ENCODE peak calls at places on chromosome 6, in ten cellular contexts. T is spleen; L is glutamatergic neuron; H is coronary artery; O is psoas muscle; M is RWPE1; V is AG09319; Q is CD8-positive, alpha-beta T cell; Z is nephron progenitor cell; A is colonic mucosa. K is an unnamed sample.

GRCh38 chr6:26217714-26218075 is 130.5 kb downstream of the HFE start:
- DNase-seq in V (no peak), M (no peak), Z (no peak), T (peak), H (no peak), Q (no peak), L (no peak), O (no peak), A (peak), K (no peak)

GRCh38 chr6:31473780-31474725 is 23.9 kb upstream of the MICB start:
- DNase-seq in V (no peak), Q (no peak), T (no peak), H (no peak), M (peak), Z (no peak), L (no peak), A (no peak), O (no peak), K (no peak)

GRCh38 chr6:158910484-158911075 is 89.4 kb downstream of the RSPH3 start:
- DNase-seq in M (peak), Z (no peak), V (no peak), T (no peak), Q (no peak), O (no peak), A (no peak), H (no peak), L (no peak), K (no peak)

GRCh38 chr6:163531122-163531521 is 116.6 kb downstream of the QKI start:
- DNase-seq in L (peak), V (no peak), O (no peak), H (no peak), M (no peak), Z (no peak), Q (no peak), A (no peak), T (no peak), K (no peak)

GRCh38 chr6:150905769-150906168 is 40.3 kb downstream of the MTHFD1L start:
- DNase-seq in O (no peak), T (no peak), M (no peak), L (no peak), A (no peak), Q (no peak), Z (no peak), H (peak), V (no peak), K (no peak)

GRCh38 chr6:142542704-142543233 is 241.0 kb downstream of the ADGRG6 start:
- DNase-seq in O (peak), V (peak), M (peak), T (no peak), Z (no peak), L (no peak), Q (no peak), A (peak), H (no peak), K (no peak)

GRCh38 chr6:53706525-53706924 is 41.0 kb upstream of the KLHL31 start:
- DNase-seq in O (no peak), T (no peak), M (no peak), V (no peak), H (no peak), L (no peak), Z (no peak), Q (no peak), A (no peak), K (no peak)

GRCh38 chr6:73521351-73522254 is 771 bp upstream of the EEF1A1 start:
- DNase-seq in A (no peak), M (peak), T (peak), H (no peak), V (no peak), L (peak), Q (peak), O (no peak), Z (peak), K (peak)

GRCh38 chr6:5384276-5384675 is 123.0 kb downstream of the FARS2 start:
- DNase-seq in Q (no peak), O (no peak), M (no peak), A (no peak), Z (no peak), T (no peak), V (no peak), L (no peak), H (no peak), K (no peak)

GRCh38 chr6:32947552-32948465 is 5.1 kb downstream of the HLA-DMA start:
- DNase-seq in A (peak), Q (no peak), V (no peak), Z (peak), O (no peak), H (no peak), T (no peak), M (peak), L (peak), K (no peak)

GRCh38 chr6:104614394-104614793 is 245.3 kb downstream of the HACE1 start:
- DNase-seq in O (no peak), Z (no peak), V (no peak), T (no peak), M (no peak), L (no peak), Q (no peak), H (no peak), A (no peak), K (no peak)

GRCh38 chr6:41039060-41039998 is at the start of gene UNC5CL:
- DNase-seq in M (peak), O (no peak), L (peak), Z (peak), V (no peak), Q (peak), T (no peak), H (no peak), A (peak), K (no peak)

GRCh38 chr6:145042559-145042958 is 692.8 kb downstream of the EPM2A start:
- DNase-seq in Z (no peak), T (no peak), H (no peak), O (no peak), Q (no peak), V (no peak), A (no peak), M (no peak), L (no peak), K (no peak)
- TF ChIP-seq CTCF in Z (no peak), T (no peak), H (no peak), O (no peak), Q (no peak), V (no peak), A (no peak), M (no peak), L (no peak), K (peak)

GRCh38 chr6:131923356-131923755 is 27.8 kb downstream of the CCN2 start:
- DNase-seq in Q (no peak), Z (peak), O (peak), L (peak), T (no peak), M (no peak), A (peak), H (no peak), V (no peak), K (no peak)

GRCh38 chr6:131931063-131931745 is 20.0 kb downstream of the CCN2 start:
- DNase-seq in H (no peak), A (no peak), L (no peak), M (no peak), Z (no peak), O (no peak), T (no peak), V (no peak), Q (no peak), K (no peak)

GRCh38 chr6:131924881-131925474 is 26.2 kb downstream of the CCN2 start:
- DNase-seq in T (no peak), O (no peak), H (no peak), Q (no peak), Z (no peak), A (no peak), V (no peak), M (peak), L (no peak), K (no peak)

DNA sequence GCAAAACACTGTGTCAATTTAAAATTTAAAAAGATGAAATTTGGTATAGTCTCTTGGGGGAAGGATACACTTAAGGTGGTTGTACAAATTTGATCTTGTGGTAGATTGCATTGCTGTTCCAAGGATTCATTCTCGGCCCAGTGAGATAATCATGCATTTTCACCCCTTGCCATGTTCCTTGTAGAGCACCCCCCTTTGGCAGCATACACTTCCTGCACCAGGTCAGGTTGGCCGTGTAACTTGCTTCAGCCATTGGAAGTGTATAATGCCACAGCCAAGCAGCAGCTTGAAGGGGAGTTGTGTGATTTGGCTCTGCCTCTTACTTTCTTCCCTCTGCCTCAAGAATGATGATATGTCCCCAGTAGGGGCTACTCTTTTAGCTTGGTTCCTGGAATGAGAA is 21.9 kb downstream of the CCN2 start:
- DNase-seq in L (no peak), M (no peak), Z (no peak), T (no peak), H (no peak), A (no peak), V (no peak), Q (no peak), O (no peak), K (no peak)
- TF ChIP-seq CTCF in L (no peak), M (no peak), Z (no peak), T (no peak), H (no peak), A (no peak), V (no peak), Q (no peak), O (no peak), K (peak)

GRCh38 chr6:109686566-109686965 is 4.4 kb downstream of the AK9 start:
- DNase-seq in T (no peak), M (no peak), O (no peak), L (no peak), Q (no peak), Z (no peak), A (no peak), H (no peak), V (no peak), K (no peak)

GRCh38 chr6:109693128-109693527 is 2.0 kb downstream of the FIG4 start:
- DNase-seq in M (no peak), H (no peak), A (no peak), Q (no peak), T (no peak), O (no peak), L (no peak), Z (no peak), V (no peak), K (no peak)

GRCh38 chr6:109690373-109690739 is 646 bp downstream of the AK9 start:
- DNase-seq in Z (peak), T (peak), L (peak), H (no peak), A (peak), O (peak), V (no peak), Q (peak), M (no peak), K (peak)

GRCh38 chr6:109687271-109687721 is 3.7 kb downstream of the AK9 start:
- DNase-seq in Z (no peak), H (no peak), T (no peak), O (peak), Q (no peak), A (no peak), V (peak), L (no peak), M (peak), K (no peak)

DNA sequence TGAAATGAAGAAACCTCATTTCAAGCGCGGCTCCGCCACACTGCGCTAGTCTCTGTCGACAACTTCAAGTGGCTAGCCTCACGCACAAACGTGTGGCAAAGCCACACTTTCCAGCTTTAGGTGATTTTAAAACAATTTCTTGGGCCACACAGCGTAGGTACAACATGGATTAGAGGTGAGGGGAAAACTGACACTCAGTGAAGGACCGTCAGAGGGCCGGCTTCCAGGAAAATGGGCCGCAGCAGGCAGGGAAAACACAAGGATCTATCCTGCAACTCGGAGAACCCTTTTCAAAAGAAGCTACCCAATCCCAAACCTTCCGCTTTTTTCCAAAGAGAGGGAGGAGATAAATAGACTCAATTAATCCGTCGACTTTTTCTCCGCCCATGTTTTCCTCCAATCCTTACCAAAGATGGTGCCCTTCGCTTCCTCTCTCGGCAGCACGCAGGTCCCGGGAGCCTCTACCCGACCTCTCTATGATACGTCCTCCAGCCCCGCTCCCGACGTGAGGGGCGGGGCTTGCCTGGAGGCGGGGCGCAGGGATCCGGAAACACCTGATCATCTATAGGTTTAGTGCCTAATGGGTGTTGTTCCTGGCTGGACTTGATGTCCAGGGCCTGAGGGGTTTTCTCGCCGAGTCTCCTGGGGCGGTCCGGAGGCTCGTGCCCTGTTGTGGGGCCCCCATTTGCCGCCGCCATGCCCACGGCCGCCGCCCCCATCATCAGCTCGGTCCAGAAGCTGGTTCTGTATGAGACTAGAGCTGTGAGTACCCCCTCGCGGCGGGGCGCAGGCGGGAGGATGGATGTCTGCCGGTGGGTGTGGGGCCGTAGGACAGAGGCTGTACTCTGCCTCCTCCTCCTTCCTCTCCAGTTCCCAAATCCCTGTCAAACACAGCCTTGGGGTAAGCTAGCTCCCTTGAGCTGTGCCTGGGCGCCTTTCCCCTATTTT is at the start of the genes AK9 and FIG4:
- DNase-seq in O (peak), V (peak), M (peak), T (peak), H (peak), A (peak), Q (peak), Z (peak), L (peak), K (peak)
- TF ChIP-seq CTCF in O (no peak), V (peak), M (peak), T (peak), H (no peak), A (no peak), Q (no peak), Z (no peak), L (no peak), K (peak)

DNA sequence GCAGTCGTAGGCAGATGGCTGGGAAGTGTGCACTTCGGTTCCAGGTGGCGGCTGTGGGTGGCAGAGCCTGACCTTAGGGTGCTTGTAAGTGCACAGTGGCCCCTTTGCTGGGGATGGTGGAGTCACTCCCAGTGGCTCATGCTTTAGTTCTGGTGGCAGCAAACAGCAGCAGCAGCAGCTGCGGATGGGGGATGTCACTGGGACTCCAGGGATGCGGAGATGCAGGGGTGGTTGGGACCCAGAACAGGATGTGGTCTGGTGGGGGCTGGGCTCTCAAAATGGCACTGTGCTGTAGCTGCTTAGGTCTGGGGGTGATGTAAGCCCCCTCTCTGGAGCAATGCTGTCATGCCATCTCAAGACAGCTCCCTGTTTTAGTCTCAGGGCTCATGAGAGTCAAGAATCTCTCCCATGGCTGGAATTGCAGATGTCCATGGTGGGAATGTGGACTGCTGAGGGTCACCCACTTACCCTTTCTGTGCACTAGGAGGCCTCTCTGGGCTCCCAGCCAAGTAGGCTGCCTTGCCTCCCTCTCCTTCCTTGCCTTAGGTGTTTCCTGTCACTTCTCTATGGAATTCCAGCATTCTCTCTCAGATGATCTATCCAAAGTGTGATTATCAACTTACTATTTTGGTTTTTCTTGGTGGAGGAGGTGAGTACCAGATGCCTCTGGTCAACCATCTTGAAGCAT is 146.7 kb upstream of the SLC22A23 start:
- DNase-seq in H (peak), Z (no peak), O (no peak), M (no peak), L (no peak), V (no peak), A (no peak), T (no peak), Q (no peak), K (no peak)
- TF ChIP-seq CTCF in H (no peak), Z (no peak), O (no peak), M (no peak), L (no peak), V (no peak), A (no peak), T (no peak), Q (no peak), K (no peak)

DNA sequence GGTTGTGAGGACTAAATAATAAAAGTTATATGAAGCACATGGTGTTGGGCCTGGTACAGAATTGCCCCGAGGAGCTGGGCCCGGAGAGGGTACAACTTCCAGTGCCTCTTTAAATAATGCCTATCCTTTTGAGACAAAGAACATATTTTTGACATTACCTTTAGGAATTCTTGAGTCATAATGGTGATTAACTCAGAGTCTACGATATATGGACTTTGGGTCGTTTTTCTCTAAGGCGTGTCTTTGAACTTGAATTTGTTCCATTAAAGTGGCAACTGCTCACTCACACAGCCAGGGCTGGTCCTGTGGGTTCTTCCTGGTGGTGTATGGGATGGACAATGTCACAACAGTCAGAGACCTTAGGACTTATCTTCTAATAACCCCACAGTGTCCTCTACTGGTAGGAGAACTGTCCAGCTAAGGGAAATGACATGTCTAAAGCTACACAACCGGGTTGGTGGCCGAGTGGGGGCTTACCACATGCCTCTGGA is 106.5 kb downstream of the CDC5L start:
- DNase-seq in T (no peak), O (no peak), A (no peak), Q (no peak), V (peak), H (peak), L (no peak), M (peak), Z (no peak), K (no peak)
- TF ChIP-seq CTCF in T (no peak), O (peak), A (no peak), Q (no peak), V (peak), H (no peak), L (no peak), M (no peak), Z (no peak), K (no peak)

DNA sequence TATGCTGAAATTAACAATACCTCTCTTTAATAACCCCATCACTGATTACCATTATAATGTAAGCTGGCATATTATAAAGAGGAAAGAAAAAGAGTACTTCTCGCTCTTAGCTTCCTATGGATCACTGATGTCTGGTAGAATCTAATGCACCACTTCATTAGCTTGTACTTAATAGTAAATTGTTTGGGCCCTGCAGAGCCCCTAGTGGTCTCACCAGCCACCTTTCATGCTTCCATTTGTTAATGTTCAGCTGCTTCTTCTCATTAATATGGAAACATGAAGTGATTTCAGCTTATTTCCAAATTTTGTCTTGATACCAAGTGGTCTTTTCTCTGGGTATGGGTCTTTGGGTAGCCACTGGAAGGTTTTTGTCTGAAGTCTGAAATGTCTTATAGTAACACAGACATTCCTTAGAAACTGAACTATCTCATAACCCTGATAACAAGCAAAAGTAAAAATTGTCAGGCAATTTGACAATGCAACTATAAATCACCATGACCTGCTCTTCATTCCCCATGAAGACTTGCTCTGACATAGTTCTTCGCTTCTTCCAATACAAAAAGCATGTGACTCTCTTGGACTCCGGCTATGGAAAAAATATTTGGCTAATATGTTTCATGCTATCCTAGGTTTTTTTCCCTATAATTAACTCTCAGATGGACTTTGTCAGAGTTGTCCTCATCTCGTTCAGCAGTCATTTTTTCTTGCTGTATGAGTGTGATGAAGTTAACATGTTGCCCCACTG is 395.8 kb upstream of the MARCKS start:
- DNase-seq in A (no peak), Z (no peak), V (no peak), T (no peak), Q (no peak), H (no peak), O (no peak), M (no peak), L (no peak), K (no peak)
- TF ChIP-seq CTCF in A (no peak), Z (peak), V (no peak), T (no peak), Q (no peak), H (no peak), O (no peak), M (no peak), L (no peak), K (peak)

GRCh38 chr6:116680880-116681672 is at the start of gene KPNA5:
- DNase-seq in H (peak), V (peak), M (peak), Q (peak), Z (peak), L (peak), T (peak), O (peak), A (peak), K (peak)
- TF ChIP-seq CTCF in H (no peak), V (no peak), M (no peak), Q (no peak), Z (no peak), L (no peak), T (no peak), O (no peak), A (no peak), K (no peak)

GRCh38 chr6:49582529-49582928 is 32.1 kb downstream of the C6orf141 start:
- DNase-seq in O (no peak), Q (no peak), H (no peak), Z (no peak), L (no peak), T (no peak), M (no peak), V (no peak), A (no peak), K (no peak)

GRCh38 chr6:49579649-49580048 is 29.2 kb downstream of the C6orf141 start:
- DNase-seq in M (no peak), A (no peak), O (no peak), H (no peak), V (no peak), L (no peak), Z (no peak), Q (no peak), T (no peak), K (no peak)

DNA sequence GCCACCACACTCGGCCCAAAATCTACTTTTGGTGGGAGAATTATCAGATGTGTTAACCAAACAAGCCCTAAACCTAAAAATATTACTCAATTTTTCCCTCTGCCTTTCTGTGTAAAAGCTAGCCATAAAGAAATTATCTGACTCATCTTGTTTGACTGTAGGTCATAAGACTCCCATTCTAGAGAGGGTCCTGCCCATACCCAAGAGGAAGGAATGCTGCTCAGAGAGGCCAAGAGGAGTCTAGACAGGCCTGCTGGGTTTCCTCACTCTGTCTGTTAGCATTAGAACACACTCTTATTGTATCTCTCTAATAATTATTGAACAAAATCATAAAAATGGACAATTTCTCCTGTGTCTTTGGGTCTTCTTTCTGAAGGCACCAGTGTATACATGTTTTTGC is 26.1 kb downstream of the C6orf141 start:
- DNase-seq in V (no peak), M (no peak), Z (no peak), Q (no peak), L (no peak), O (no peak), A (no peak), T (no peak), H (no peak), K (no peak)
- TF ChIP-seq CTCF in V (no peak), M (no peak), Z (no peak), Q (no peak), L (no peak), O (no peak), A (no peak), T (no peak), H (no peak), K (no peak)